ENCODE peak calls at places on chromosomes 12 and 14, in seven cellular contexts. One of them, this sample, is unnamed.

GRCh38 chr12:6279631-6280030 is 30.9 kb upstream of the PLEKHG6 start:
- DNase-seq in aorta: no peak
- DNase-seq in MM.1S: no peak
- DNase-seq in heart right ventricle: no peak
- DNase-seq in heart left ventricle: no peak
- DNase-seq in tibial nerve: no peak
- DNase-seq in upper lobe of right lung: peak
- DNase-seq in this sample: no peak

GRCh38 chr12:104653730-104654328 is 197.1 kb downstream of the CHST11 start:
- DNase-seq in upper lobe of right lung: no peak
- DNase-seq in MM.1S: no peak
- DNase-seq in heart left ventricle: no peak
- DNase-seq in tibial nerve: no peak
- DNase-seq in aorta: no peak
- DNase-seq in heart right ventricle: no peak
- DNase-seq in this sample: no peak

GRCh38 chr12:45849289-45849688 is 119.8 kb downstream of the ARID2 start:
- DNase-seq in MM.1S: no peak
- DNase-seq in heart right ventricle: no peak
- DNase-seq in heart left ventricle: no peak
- DNase-seq in upper lobe of right lung: no peak
- DNase-seq in tibial nerve: no peak
- DNase-seq in aorta: no peak
- DNase-seq in this sample: no peak

GRCh38 chr12:131943876-131944275 is 5.9 kb upstream of the EP400 start:
- DNase-seq in heart left ventricle: no peak
- DNase-seq in tibial nerve: no peak
- DNase-seq in heart right ventricle: no peak
- DNase-seq in aorta: no peak
- DNase-seq in upper lobe of right lung: peak
- DNase-seq in MM.1S: no peak
- DNase-seq in this sample: peak

GRCh38 chr14:61940669-61941420 is 178.6 kb downstream of the SNAPC1 start:
- DNase-seq in aorta: no peak
- DNase-seq in heart left ventricle: no peak
- DNase-seq in MM.1S: no peak
- DNase-seq in heart right ventricle: no peak
- DNase-seq in tibial nerve: no peak
- DNase-seq in upper lobe of right lung: no peak
- DNase-seq in this sample: no peak

GRCh38 chr14:104717646-104718045 is 6.4 kb upstream of the ADSS1 start:
- DNase-seq in heart left ventricle: no peak
- DNase-seq in heart right ventricle: no peak
- DNase-seq in aorta: no peak
- DNase-seq in tibial nerve: no peak
- DNase-seq in MM.1S: no peak
- DNase-seq in upper lobe of right lung: no peak
- DNase-seq in this sample: no peak

GRCh38 chr12:50215033-50215432 is 47.9 kb upstream of the CERS5 start:
- DNase-seq in upper lobe of right lung: no peak
- DNase-seq in aorta: no peak
- DNase-seq in heart right ventricle: no peak
- DNase-seq in heart left ventricle: no peak
- DNase-seq in tibial nerve: no peak
- DNase-seq in MM.1S: no peak
- DNase-seq in this sample: no peak

GRCh38 chr14:104876251-104876699 is 11.2 kb downstream of the CEP170B start:
- DNase-seq in heart right ventricle: no peak
- DNase-seq in tibial nerve: no peak
- DNase-seq in MM.1S: no peak
- DNase-seq in upper lobe of right lung: peak
- DNase-seq in aorta: no peak
- DNase-seq in heart left ventricle: no peak
- DNase-seq in this sample: no peak

GRCh38 chr12:54725233-54725843 is 77.2 kb upstream of the DCD start:
- DNase-seq in aorta: no peak
- DNase-seq in upper lobe of right lung: no peak
- DNase-seq in heart left ventricle: no peak
- DNase-seq in tibial nerve: no peak
- DNase-seq in heart right ventricle: no peak
- DNase-seq in MM.1S: peak
- DNase-seq in this sample: no peak

GRCh38 chr12:39905152-39905551 is 200.7 kb downstream of the SLC2A13 start:
- DNase-seq in aorta: peak
- DNase-seq in upper lobe of right lung: no peak
- DNase-seq in tibial nerve: peak
- DNase-seq in heart right ventricle: peak
- DNase-seq in heart left ventricle: peak
- DNase-seq in MM.1S: no peak
- DNase-seq in this sample: peak

GRCh38 chr14:73465833-73466532 is 7.6 kb upstream of the NUMB start:
- DNase-seq in MM.1S: no peak
- DNase-seq in heart left ventricle: no peak
- DNase-seq in tibial nerve: no peak
- DNase-seq in aorta: no peak
- DNase-seq in heart right ventricle: no peak
- DNase-seq in upper lobe of right lung: no peak
- DNase-seq in this sample: peak

GRCh38 chr14:81400202-81400678 is at the start of gene STON2:
- DNase-seq in tibial nerve: no peak
- DNase-seq in MM.1S: peak
- DNase-seq in aorta: no peak
- DNase-seq in heart left ventricle: no peak
- DNase-seq in upper lobe of right lung: no peak
- DNase-seq in heart right ventricle: peak
- DNase-seq in this sample: no peak

GRCh38 chr12:14841761-14842160 is 1.6 kb downstream of the ART4 start:
- DNase-seq in upper lobe of right lung: no peak
- DNase-seq in tibial nerve: no peak
- DNase-seq in MM.1S: no peak
- DNase-seq in aorta: peak
- DNase-seq in heart right ventricle: peak
- DNase-seq in heart left ventricle: peak
- DNase-seq in this sample: peak

GRCh38 chr12:1162083-1162760 is 171.2 kb downstream of the ERC1 start:
- DNase-seq in aorta: no peak
- DNase-seq in tibial nerve: no peak
- DNase-seq in heart right ventricle: no peak
- DNase-seq in upper lobe of right lung: no peak
- DNase-seq in heart left ventricle: no peak
- DNase-seq in MM.1S: no peak
- DNase-seq in this sample: no peak

GRCh38 chr14:39726563-39726962 is 294.3 kb upstream of the FBXO33 start:
- DNase-seq in aorta: no peak
- DNase-seq in heart left ventricle: no peak
- DNase-seq in tibial nerve: no peak
- DNase-seq in upper lobe of right lung: no peak
- DNase-seq in MM.1S: no peak
- DNase-seq in heart right ventricle: no peak
- DNase-seq in this sample: no peak

GRCh38 chr14:24303988-24304387 is 3.8 kb downstream of the CIDEB start:
- DNase-seq in heart right ventricle: no peak
- DNase-seq in upper lobe of right lung: no peak
- DNase-seq in MM.1S: no peak
- DNase-seq in aorta: no peak
- DNase-seq in tibial nerve: no peak
- DNase-seq in heart left ventricle: no peak
- DNase-seq in this sample: no peak

GRCh38 chr14:100159107-100159864 is at the start of gene DEGS2:
- DNase-seq in heart left ventricle: peak
- DNase-seq in MM.1S: peak
- DNase-seq in tibial nerve: no peak
- DNase-seq in upper lobe of right lung: peak
- DNase-seq in heart right ventricle: no peak
- DNase-seq in aorta: no peak
- DNase-seq in this sample: no peak

GRCh38 chr12:6507102-6507998 is 13.4 kb downstream of the NCAPD2 start:
- DNase-seq in heart left ventricle: no peak
- DNase-seq in tibial nerve: no peak
- DNase-seq in aorta: no peak
- DNase-seq in MM.1S: no peak
- DNase-seq in heart right ventricle: no peak
- DNase-seq in upper lobe of right lung: no peak
- DNase-seq in this sample: no peak

GRCh38 chr12:111687255-111687654 is 1.4 kb downstream of the ACAD10 start:
- DNase-seq in upper lobe of right lung: no peak
- DNase-seq in tibial nerve: no peak
- DNase-seq in MM.1S: peak
- DNase-seq in heart left ventricle: no peak
- DNase-seq in aorta: no peak
- DNase-seq in heart right ventricle: no peak
- DNase-seq in this sample: no peak

GRCh38 chr14:104600805-104601204 is 3.8 kb downstream of the TMEM179 start:
- DNase-seq in MM.1S: no peak
- DNase-seq in upper lobe of right lung: no peak
- DNase-seq in heart left ventricle: no peak
- DNase-seq in heart right ventricle: no peak
- DNase-seq in aorta: no peak
- DNase-seq in tibial nerve: no peak
- DNase-seq in this sample: no peak

GRCh38 chr12:4278582-4278939 is 5.0 kb downstream of the CCND2 start:
- DNase-seq in aorta: peak
- DNase-seq in heart right ventricle: peak
- DNase-seq in heart left ventricle: peak
- DNase-seq in tibial nerve: peak
- DNase-seq in MM.1S: no peak
- DNase-seq in upper lobe of right lung: peak
- DNase-seq in this sample: peak

GRCh38 chr14:70808023-70808401 is 1.3 kb downstream of the MAP3K9 start:
- DNase-seq in MM.1S: peak
- DNase-seq in tibial nerve: no peak
- DNase-seq in heart left ventricle: no peak
- DNase-seq in upper lobe of right lung: peak
- DNase-seq in aorta: no peak
- DNase-seq in heart right ventricle: no peak
- DNase-seq in this sample: no peak

GRCh38 chr14:33851366-33851765 is 99.5 kb downstream of the EGLN3 start:
- DNase-seq in aorta: no peak
- DNase-seq in heart right ventricle: no peak
- DNase-seq in MM.1S: no peak
- DNase-seq in heart left ventricle: no peak
- DNase-seq in upper lobe of right lung: no peak
- DNase-seq in tibial nerve: no peak
- DNase-seq in this sample: no peak

GRCh38 chr12:77116277-77116676 is 50.9 kb upstream of the E2F7 start:
- DNase-seq in upper lobe of right lung: no peak
- DNase-seq in heart left ventricle: no peak
- DNase-seq in MM.1S: no peak
- DNase-seq in aorta: no peak
- DNase-seq in tibial nerve: no peak
- DNase-seq in heart right ventricle: no peak
- DNase-seq in this sample: no peak

GRCh38 chr12:16347391-16348298 is at the start of gene MGST1:
- DNase-seq in MM.1S: peak
- DNase-seq in tibial nerve: peak
- DNase-seq in aorta: peak
- DNase-seq in upper lobe of right lung: peak
- DNase-seq in heart right ventricle: peak
- DNase-seq in heart left ventricle: peak
- DNase-seq in this sample: peak

DNA sequence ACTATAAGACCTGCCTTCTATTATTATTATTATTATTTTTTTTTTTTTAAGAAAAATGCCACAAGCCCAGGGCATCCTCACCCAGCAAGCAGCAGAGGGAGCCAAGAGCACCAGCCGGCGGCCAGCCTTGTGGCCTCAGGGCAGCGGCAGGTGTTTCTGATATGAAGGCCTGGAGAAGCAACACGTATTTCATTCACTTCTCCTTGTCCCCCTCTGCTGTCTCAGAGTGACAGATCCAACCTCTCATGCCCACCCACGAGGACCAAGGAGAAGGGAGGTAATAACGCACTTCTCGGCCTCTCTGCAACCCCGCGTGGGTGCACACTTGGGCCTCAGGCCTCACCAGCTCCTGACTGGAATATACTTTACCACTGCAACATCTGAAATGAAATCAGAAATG is 25.4 kb downstream of the CDC42BPB start:
- DNase-seq in MM.1S: no peak
- DNase-seq in heart left ventricle: no peak
- DNase-seq in aorta: no peak
- DNase-seq in tibial nerve: no peak
- DNase-seq in upper lobe of right lung: no peak
- DNase-seq in heart right ventricle: no peak
- DNase-seq in this sample: no peak
- H3K27ac ChIP-seq in MM.1S: no peak
- H3K27ac ChIP-seq in heart left ventricle: no peak
- H3K27ac ChIP-seq in aorta: no peak
- H3K27ac ChIP-seq in tibial nerve: no peak
- H3K27ac ChIP-seq in upper lobe of right lung: no peak
- H3K27ac ChIP-seq in heart right ventricle: no peak
- H3K27ac ChIP-seq in this sample: no peak

GRCh38 chr14:89678715-89679220 is 261.7 kb upstream of the FOXN3 start:
- DNase-seq in upper lobe of right lung: no peak
- DNase-seq in aorta: no peak
- DNase-seq in heart right ventricle: no peak
- DNase-seq in tibial nerve: no peak
- DNase-seq in heart left ventricle: no peak
- DNase-seq in MM.1S: no peak
- DNase-seq in this sample: no peak
- H3K27ac ChIP-seq in upper lobe of right lung: no peak
- H3K27ac ChIP-seq in aorta: no peak
- H3K27ac ChIP-seq in heart right ventricle: no peak
- H3K27ac ChIP-seq in tibial nerve: no peak
- H3K27ac ChIP-seq in heart left ventricle: no peak
- H3K27ac ChIP-seq in MM.1S: no peak
- H3K27ac ChIP-seq in this sample: no peak

GRCh38 chr12:126855768-126856167 is 1411.2 kb upstream of the TMEM132C start:
- DNase-seq in heart right ventricle: no peak
- DNase-seq in upper lobe of right lung: no peak
- DNase-seq in aorta: no peak
- DNase-seq in heart left ventricle: no peak
- DNase-seq in tibial nerve: no peak
- DNase-seq in MM.1S: no peak
- DNase-seq in this sample: no peak
- H3K27ac ChIP-seq in heart right ventricle: no peak
- H3K27ac ChIP-seq in upper lobe of right lung: no peak
- H3K27ac ChIP-seq in aorta: no peak
- H3K27ac ChIP-seq in heart left ventricle: no peak
- H3K27ac ChIP-seq in tibial nerve: no peak
- H3K27ac ChIP-seq in MM.1S: no peak
- H3K27ac ChIP-seq in this sample: no peak

GRCh38 chr14:64674829-64675228 is 29.4 kb upstream of the PLEKHG3 start:
- DNase-seq in tibial nerve: no peak
- DNase-seq in upper lobe of right lung: no peak
- DNase-seq in MM.1S: no peak
- DNase-seq in heart left ventricle: no peak
- DNase-seq in heart right ventricle: no peak
- DNase-seq in aorta: no peak
- DNase-seq in this sample: no peak

GRCh38 chr14:64675246-64675645 is 29.0 kb upstream of the PLEKHG3 start:
- DNase-seq in aorta: no peak
- DNase-seq in MM.1S: no peak
- DNase-seq in heart right ventricle: no peak
- DNase-seq in heart left ventricle: no peak
- DNase-seq in upper lobe of right lung: no peak
- DNase-seq in tibial nerve: no peak
- DNase-seq in this sample: no peak

GRCh38 chr14:64671591-64671990 is 32.6 kb upstream of the PLEKHG3 start:
- DNase-seq in MM.1S: peak
- DNase-seq in heart right ventricle: peak
- DNase-seq in tibial nerve: no peak
- DNase-seq in aorta: no peak
- DNase-seq in heart left ventricle: no peak
- DNase-seq in upper lobe of right lung: no peak
- DNase-seq in this sample: no peak

GRCh38 chr14:64673748-64674147 is 30.5 kb upstream of the PLEKHG3 start:
- DNase-seq in aorta: no peak
- DNase-seq in heart left ventricle: no peak
- DNase-seq in MM.1S: no peak
- DNase-seq in tibial nerve: no peak
- DNase-seq in upper lobe of right lung: no peak
- DNase-seq in heart right ventricle: no peak
- DNase-seq in this sample: no peak

GRCh38 chr14:64673329-64673728 is 30.9 kb upstream of the PLEKHG3 start:
- DNase-seq in upper lobe of right lung: no peak
- DNase-seq in aorta: no peak
- DNase-seq in MM.1S: no peak
- DNase-seq in heart right ventricle: no peak
- DNase-seq in heart left ventricle: no peak
- DNase-seq in tibial nerve: no peak
- DNase-seq in this sample: no peak
- H3K27ac ChIP-seq in upper lobe of right lung: peak
- H3K27ac ChIP-seq in aorta: no peak
- H3K27ac ChIP-seq in MM.1S: no peak
- H3K27ac ChIP-seq in heart right ventricle: no peak
- H3K27ac ChIP-seq in heart left ventricle: no peak
- H3K27ac ChIP-seq in tibial nerve: no peak
- H3K27ac ChIP-seq in this sample: no peak